ENCODE peak calls at places on chromosomes 7 and 10, in eight cellular contexts. V is GM12878, Z is A549, E is H1, U is HCT116, S is K562, X is HepG2, O is SK-N-SH. H is an unnamed sample.

GRCh38 chr7:12709731-12710502 is 22.5 kb downstream of the ARL4A start:
- DNase-seq in V (no peak), Z (no peak), E (no peak), U (no peak), S (no peak), X (no peak), O (no peak), H (peak; percentile 47)

GRCh38 chr10:110069502-110069982 is 61.8 kb downstream of the ADD3 start:
- DNase-seq in V (no peak), Z (no peak), E (no peak), U (no peak), S (no peak), X (no peak), O (no peak), H (no peak)

GRCh38 chr7:133770863-133771492 is 356.2 kb upstream of the LRGUK start:
- DNase-seq in V (no peak), Z (no peak), E (no peak), U (no peak), S (no peak), X (peak; percentile 68), O (no peak), H (peak; percentile 80)

GRCh38 chr7:100378114-100378760 is 5.0 kb downstream of the PILRA start:
- DNase-seq in V (no peak), Z (no peak), E (no peak), U (no peak), S (no peak), X (no peak), O (no peak), H (no peak)

GRCh38 chr10:130989670-130990247 is 321.8 kb downstream of the TCERG1L start:
- DNase-seq in V (no peak), Z (no peak), E (no peak), U (no peak), S (no peak), X (no peak), O (peak; percentile 68), H (no peak)

GRCh38 chr10:11902646-11903045 is 79.5 kb downstream of the PROSER2 start:
- DNase-seq in V (no peak), Z (no peak), E (no peak), U (no peak), S (no peak), X (no peak), O (no peak), H (no peak)

GRCh38 chr10:69413221-69413865 is 3.4 kb downstream of the TACR2 start:
- DNase-seq in V (no peak), Z (no peak), E (peak; percentile 83), U (peak; percentile 34), S (peak; percentile 59), X (peak; percentile 41), O (peak; percentile 84), H (peak; percentile 70)

GRCh38 chr10:77416327-77417135 is 221.1 kb downstream of the KCNMA1 start:
- DNase-seq in V (no peak), Z (peak; percentile 68), E (no peak), U (no peak), S (no peak), X (no peak), O (no peak), H (peak; percentile 88)

GRCh38 chr7:44685723-44686122 is 62.9 kb upstream of the ZMIZ2 start:
- DNase-seq in V (no peak), Z (no peak), E (no peak), U (no peak), S (no peak), X (no peak), O (no peak), H (no peak)

GRCh38 chr7:28956608-28957063 is 1.5 kb downstream of the TRIL start:
- DNase-seq in V (no peak), Z (peak; percentile 38), E (peak; percentile 84), U (no peak), S (no peak), X (peak; percentile 48), O (peak; percentile 95), H (peak; percentile 5)

GRCh38 chr7:44291733-44292395 is 33.5 kb downstream of the CAMK2B start:
- DNase-seq in V (no peak), Z (no peak), E (no peak), U (no peak), S (no peak), X (no peak), O (no peak), H (no peak)

GRCh38 chr7:35975851-35976454 is 175.1 kb downstream of the SEPTIN7 start:
- DNase-seq in V (peak; percentile 25), Z (no peak), E (no peak), U (peak; percentile 79), S (peak; percentile 38), X (peak; percentile 68), O (peak; percentile 72), H (peak; percentile 77)

GRCh38 chr10:103618575-103619423 is 125.3 kb downstream of the NEURL1 start:
- DNase-seq in V (no peak), Z (no peak), E (no peak), U (no peak), S (peak; percentile 75), X (no peak), O (peak; percentile 95), H (no peak)

GRCh38 chr10:70518695-70519094 is 40.1 kb downstream of the PALD1 start:
- DNase-seq in V (no peak), Z (no peak), E (no peak), U (no peak), S (no peak), X (no peak), O (no peak), H (peak; percentile 70)

GRCh38 chr7:93442478-93443224 is 131.9 kb downstream of the CALCR start:
- DNase-seq in V (no peak), Z (peak; percentile 28), E (peak; percentile 81), U (peak; percentile 34), S (peak; percentile 69), X (peak; percentile 26), O (no peak), H (peak; percentile 13)

GRCh38 chr10:118166951-118167350 is 120.2 kb upstream of the RAB11FIP2 start:
- DNase-seq in V (no peak), Z (no peak), E (no peak), U (no peak), S (no peak), X (no peak), O (no peak), H (no peak)

GRCh38 chr7:18685961-18686360 is 190.4 kb downstream of the HDAC9 start:
- DNase-seq in V (no peak), Z (no peak), E (no peak), U (no peak), S (no peak), X (no peak), O (no peak), H (peak; percentile 67)

GRCh38 chr10:62068464-62068863 is 167.0 kb downstream of the ARID5B start:
- DNase-seq in V (no peak), Z (no peak), E (no peak), U (no peak), S (no peak), X (no peak), O (no peak), H (no peak)

GRCh38 chr7:22625251-22625650 is 101.7 kb upstream of the IL6 start:
- DNase-seq in V (no peak), Z (no peak), E (no peak), U (no peak), S (no peak), X (no peak), O (no peak), H (no peak)

GRCh38 chr7:5598261-5598761 is 174.7 kb upstream of the TNRC18 start:
- DNase-seq in V (no peak), Z (no peak), E (no peak), U (no peak), S (no peak), X (no peak), O (no peak), H (no peak)

GRCh38 chr10:51915031-51915542 is 215.7 kb upstream of the CSTF2T start:
- DNase-seq in V (no peak), Z (no peak), E (no peak), U (no peak), S (no peak), X (no peak), O (no peak), H (no peak)

GRCh38 chr10:119517235-119518141 is 25.0 kb downstream of the RGS10 start:
- DNase-seq in V (peak; percentile 59), Z (no peak), E (no peak), U (no peak), S (no peak), X (no peak), O (no peak), H (peak; percentile 63)

GRCh38 chr7:155066417-155066950 is 3.6 kb upstream of the HTR5A start:
- DNase-seq in V (no peak), Z (no peak), E (no peak), U (no peak), S (no peak), X (no peak), O (no peak), H (peak; percentile 79)

GRCh38 chr10:3530346-3531096 is 254.5 kb downstream of the KLF6 start:
- DNase-seq in V (no peak), Z (no peak), E (no peak), U (no peak), S (no peak), X (no peak), O (no peak), H (peak; percentile 68)
- TF ChIP-seq RAD21 in V (no peak), Z (no peak), E (no peak), U (no peak), S (no peak), X (no peak), O (no peak), H (no peak)

DNA sequence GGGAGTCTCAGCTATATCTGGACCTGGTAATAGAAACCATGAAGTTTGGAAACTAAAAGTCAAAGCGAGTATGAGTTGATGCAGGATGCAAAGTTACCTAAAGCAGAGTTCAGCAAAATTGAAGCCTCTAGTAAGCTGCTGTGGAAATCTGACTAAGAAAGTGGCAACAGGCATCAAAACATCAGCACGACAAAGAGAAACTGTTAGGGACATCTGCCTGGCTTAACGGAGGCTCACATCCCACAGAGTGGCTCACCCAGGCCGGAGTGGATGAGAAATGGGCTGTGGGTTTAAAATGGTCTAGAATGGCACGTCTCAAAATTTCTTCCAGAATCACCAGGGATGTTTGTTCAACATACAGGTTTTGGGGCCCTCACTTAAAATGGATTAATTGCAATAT is 164.1 kb upstream of the NPY start:
- DNase-seq in V (no peak), Z (no peak), E (no peak), U (no peak), S (no peak), X (no peak), O (no peak), H (no peak)
- TF ChIP-seq RAD21 in V (no peak), Z (no peak), E (no peak), U (no peak), S (no peak), X (no peak), O (no peak), H (no peak)

GRCh38 chr10:80460399-80461207 is 6.5 kb downstream of the TSPAN14 start:
- DNase-seq in V (no peak), Z (no peak), E (peak; percentile 77), U (peak; percentile 80), S (no peak), X (peak; percentile 33), O (no peak), H (peak; percentile 63)
- TF ChIP-seq RAD21 in V (no peak), Z (no peak), E (no peak), U (no peak), S (no peak), X (no peak), O (no peak), H (no peak)

DNA sequence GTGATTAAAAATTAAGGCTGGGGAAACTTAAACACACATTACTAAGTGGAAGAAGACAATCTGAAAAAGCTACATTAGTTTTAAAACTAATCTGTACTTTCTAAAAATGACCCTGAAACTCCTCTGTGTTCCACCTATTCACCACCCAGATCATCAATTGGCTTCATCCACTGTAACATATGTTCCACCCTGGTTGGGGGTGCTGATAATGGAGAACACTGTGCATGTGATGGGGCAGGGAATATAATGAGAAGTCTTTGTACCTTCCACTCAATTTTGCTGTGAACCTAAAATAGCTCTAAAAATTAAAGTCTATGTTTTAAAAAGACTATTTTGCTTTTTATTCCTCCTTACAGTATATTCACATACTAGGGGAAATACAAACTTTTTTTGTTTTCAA is 132.7 kb downstream of the CNOT4 start:
- DNase-seq in V (no peak), Z (no peak), E (no peak), U (no peak), S (no peak), X (no peak), O (no peak), H (no peak)
- TF ChIP-seq RAD21 in V (no peak), Z (no peak), E (no peak), U (no peak), S (no peak), X (no peak), O (no peak), H (no peak)

H was measured in IMR-90.